ENCODE peak calls at places on chromosomes 4 and X, in four cellular contexts. U is WTC11, C is K562, G is A549. P is an unnamed sample.

GRCh38 chr4:4524364-4524763 is 17.5 kb downstream of the STX18 start:
- DNase-seq in U (peak), C (peak), G (no peak), P (no peak)

GRCh38 chr4:149164282-149164681 is 651.4 kb downstream of the IQCM start:
- DNase-seq in U (peak), C (no peak), G (no peak), P (no peak)

GRCh38 chr4:15451181-15451865 is 18.4 kb upstream of the CC2D2A start:
- DNase-seq in U (no peak), C (no peak), G (no peak), P (no peak)

GRCh38 chrX:119155416-119156035 is 27.9 kb upstream of the KIAA1210 start:
- DNase-seq in U (no peak), C (peak), G (peak), P (no peak)

GRCh38 chr4:17521595-17521994 is 6.6 kb downstream of the CLRN2 start:
- DNase-seq in U (no peak), C (peak), G (no peak), P (no peak)

GRCh38 chrX:34300871-34301270 is 168.8 kb upstream of the FAM47A start:
- DNase-seq in U (peak), C (peak), G (no peak), P (peak)

GRCh38 chr4:82780398-82781231 is 18.0 kb downstream of the SCD5 start:
- DNase-seq in U (peak), C (peak), G (no peak), P (peak)

GRCh38 chr4:7299051-7299907 is 106.9 kb downstream of the SORCS2 start:
- DNase-seq in U (no peak), C (no peak), G (no peak), P (no peak)

GRCh38 chrX:78455901-78456300 is 128.5 kb upstream of the CYSLTR1 start:
- DNase-seq in U (no peak), C (no peak), G (no peak), P (no peak)

GRCh38 chr4:85778809-85779124 is 303.8 kb downstream of the ARHGAP24 start:
- DNase-seq in U (no peak), C (no peak), G (no peak), P (no peak)

GRCh38 chr4:101232074-101232776 is 115.1 kb downstream of the PPP3CA start:
- DNase-seq in U (no peak), C (no peak), G (no peak), P (no peak)

GRCh38 chr4:70877539-70877938 is 24.6 kb upstream of the MOB1B start:
- DNase-seq in U (no peak), C (no peak), G (no peak), P (no peak)

GRCh38 chr4:78032446-78032845 is 24.7 kb upstream of the FRAS1 start:
- DNase-seq in U (no peak), C (no peak), G (no peak), P (no peak)

GRCh38 chr4:54090804-54091623 is 8.9 kb upstream of the GSX2 start:
- DNase-seq in U (no peak), C (no peak), G (peak), P (peak)

GRCh38 chrX:13835825-13836224 is 18.9 kb upstream of the GPM6B start:
- DNase-seq in U (no peak), C (no peak), G (no peak), P (no peak)

GRCh38 chrX:53186363-53186762 is 38.6 kb downstream of the KDM5C start:
- DNase-seq in U (no peak), C (no peak), G (no peak), P (no peak)

GRCh38 chrX:132023896-132024386 is 839 bp downstream of the STK26 start:
- DNase-seq in U (peak), C (peak), G (peak), P (no peak)

GRCh38 chrX:136780738-136781137 is at the start of gene ARHGEF6:
- DNase-seq in U (no peak), C (peak), G (no peak), P (no peak)

GRCh38 chr4:6937748-6938147 is 28.1 kb downstream of the TBC1D14 start:
- DNase-seq in U (no peak), C (no peak), G (no peak), P (no peak)

GRCh38 chr4:86442881-86443280 is 83.0 kb upstream of the MAPK10 start:
- DNase-seq in U (no peak), C (no peak), G (no peak), P (no peak)

GRCh38 chr4:144820115-144820514 is 174.2 kb downstream of the HHIP start:
- DNase-seq in U (no peak), C (no peak), G (no peak), P (no peak)

GRCh38 chr4:26044524-26044923 is 130.5 kb downstream of the SMIM20 start:
- DNase-seq in U (no peak), C (no peak), G (no peak), P (no peak)

GRCh38 chr4:1600811-1601532 is 83.1 kb downstream of the FAM53A start:
- DNase-seq in U (no peak), C (no peak), G (no peak), P (no peak)

GRCh38 chr4:1599491-1600210 is 84.5 kb downstream of the FAM53A start:
- DNase-seq in U (no peak), C (no peak), G (no peak), P (no peak)

GRCh38 chr4:1601533-1601835 is 82.6 kb downstream of the FAM53A start:
- DNase-seq in U (no peak), C (no peak), G (no peak), P (no peak)

GRCh38 chr4:1598641-1599481 is 85.3 kb downstream of the FAM53A start:
- DNase-seq in U (no peak), C (no peak), G (no peak), P (no peak)

GRCh38 chr4:1600211-1600780 is 83.8 kb downstream of the FAM53A start:
- DNase-seq in U (no peak), C (no peak), G (no peak), P (no peak)
- TF ChIP-seq HMGXB4 in U (no peak), C (no peak), G (no peak), P (no peak)

DNA sequence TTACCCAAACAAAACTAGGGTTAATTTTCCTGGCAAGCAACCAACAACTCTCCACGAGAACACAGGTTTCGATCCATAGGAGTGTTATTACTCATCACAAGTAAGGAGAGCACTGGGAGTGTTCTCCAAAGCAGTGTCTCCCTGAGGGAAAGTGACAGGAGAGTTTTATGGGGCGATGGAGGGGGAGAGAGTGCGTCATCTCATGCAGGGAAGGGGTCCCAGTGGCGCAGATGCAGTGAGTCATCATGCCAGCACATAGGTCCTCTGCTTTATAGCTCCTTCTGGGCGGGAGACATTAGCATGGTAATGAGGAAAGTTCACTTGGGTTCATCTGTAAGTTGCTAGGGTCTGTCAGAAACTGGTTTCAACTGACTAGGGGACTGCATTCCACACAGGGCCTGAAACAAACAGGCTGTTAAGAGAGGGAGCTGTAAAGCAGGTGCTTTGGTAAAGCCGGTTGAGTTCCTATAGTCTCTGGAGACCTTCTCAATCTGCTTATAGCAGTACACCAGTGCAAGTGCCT is 12.7 kb upstream of the BOD1L1 start:
- DNase-seq in U (peak), C (peak), G (no peak), P (no peak)
- TF ChIP-seq HMGXB4 in U (no peak), C (no peak), G (no peak), P (no peak)

DNA sequence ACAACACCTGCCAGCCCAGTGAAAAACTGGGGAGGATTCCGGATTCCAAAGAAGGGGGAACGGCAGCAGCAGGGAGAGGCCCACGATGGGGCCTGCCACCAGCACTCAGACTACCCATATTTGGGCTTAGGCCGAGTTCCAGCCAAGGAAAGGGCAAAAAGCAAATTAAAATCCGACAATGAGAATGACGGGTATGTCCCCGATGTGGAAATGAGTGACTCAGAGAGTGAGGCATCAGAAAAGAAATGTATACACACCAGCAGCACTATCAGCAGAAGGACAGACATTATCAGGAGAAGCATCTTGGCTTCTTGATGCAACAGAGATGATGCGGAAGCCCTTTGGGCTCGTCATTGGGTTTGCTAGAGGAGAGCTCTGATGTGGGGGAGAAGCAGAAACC is 62.4 kb downstream of the JADE1 start:
- DNase-seq in U (no peak), C (peak), G (peak), P (no peak)
- TF ChIP-seq HMGXB4 in U (no peak), C (no peak), G (no peak), P (no peak)

GRCh38 chr4:119017634-119018033 is 118.0 kb upstream of the MYOZ2 start:
- DNase-seq in U (no peak), C (no peak), G (no peak), P (no peak)

GRCh38 chr4:119014658-119015057 is 121.0 kb upstream of the MYOZ2 start:
- DNase-seq in U (no peak), C (no peak), G (no peak), P (no peak)

GRCh38 chr4:119011607-119011988 is 122.9 kb downstream of the SYNPO2 start:
- DNase-seq in U (no peak), C (no peak), G (no peak), P (no peak)

GRCh38 chr4:119020158-119020557 is 115.5 kb upstream of the MYOZ2 start:
- DNase-seq in U (no peak), C (no peak), G (no peak), P (no peak)

GRCh38 chr4:119016636-119017035 is 119.0 kb upstream of the MYOZ2 start:
- DNase-seq in U (no peak), C (no peak), G (no peak), P (no peak)
- TF ChIP-seq HMGXB4 in U (no peak), C (no peak), G (no peak), P (no peak)

GRCh38 chr4:111562811-111563210 is 582.4 kb upstream of the FAM241A start:
- DNase-seq in U (no peak), C (no peak), G (no peak), P (no peak)

GRCh38 chr4:111556141-111556781 is 589.0 kb upstream of the FAM241A start:
- DNase-seq in U (no peak), C (no peak), G (no peak), P (no peak)

DNA sequence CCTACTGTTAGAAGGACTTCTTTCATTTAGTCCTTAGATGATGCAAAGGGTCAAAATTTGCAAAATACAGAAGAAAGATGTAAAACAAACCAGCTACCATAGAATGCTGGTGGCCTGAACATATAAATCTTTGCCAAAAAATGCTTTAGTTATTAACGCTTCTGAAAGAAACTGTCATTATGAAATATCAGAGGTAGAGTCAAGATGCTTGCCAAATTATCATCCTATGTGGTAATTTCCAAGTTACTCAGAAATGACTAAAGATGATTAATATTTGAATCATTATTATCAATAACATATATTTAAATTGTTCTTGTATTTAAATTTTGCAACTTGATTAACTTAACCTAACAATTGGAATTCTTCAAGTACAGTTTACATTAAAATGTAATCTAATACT is 588.4 kb upstream of the FAM241A start:
- DNase-seq in U (no peak), C (no peak), G (no peak), P (no peak)
- TF ChIP-seq HMGXB4 in U (no peak), C (no peak), G (no peak), P (no peak)

DNA sequence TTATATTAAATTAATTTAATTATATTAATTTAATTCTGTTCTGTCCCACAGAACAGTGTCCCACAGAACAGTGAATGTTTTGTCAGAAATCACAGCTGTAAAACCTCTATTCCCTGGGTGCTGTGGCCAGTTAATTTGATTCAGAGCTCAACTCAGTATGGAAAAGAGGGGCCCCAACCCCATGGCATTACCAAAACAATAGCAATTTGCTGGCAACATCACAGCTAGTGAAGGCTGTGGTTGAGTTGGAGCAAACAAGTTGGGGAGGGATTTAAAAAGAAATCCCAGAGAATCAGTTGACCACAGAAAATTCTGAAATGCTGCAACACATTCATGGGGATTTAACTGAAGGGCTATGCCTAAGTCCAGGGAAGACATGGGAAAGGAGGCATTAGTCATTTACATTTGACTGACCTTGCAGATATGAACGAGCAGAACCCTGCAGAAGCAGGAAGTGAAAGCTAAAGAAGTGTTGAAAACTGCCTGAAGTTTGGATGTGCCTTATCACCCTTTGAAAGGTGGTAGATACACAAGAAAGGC is 30.1 kb downstream of the PDHA2 start:
- DNase-seq in U (peak), C (no peak), G (no peak), P (no peak)
- TF ChIP-seq HMGXB4 in U (no peak), C (no peak), G (no peak), P (no peak)

GRCh38 chrX:42797646-42798045 is 19.7 kb upstream of the PPP1R2C start:
- DNase-seq in U (no peak), C (no peak), G (no peak), P (no peak)
- TF ChIP-seq HMGXB4 in U (no peak), C (no peak), G (no peak), P (no peak)

GRCh38 chr4:99746443-99746842 is 70.2 kb upstream of the DAPP1 start:
- DNase-seq in U (no peak), C (no peak), G (no peak), P (no peak)
- TF ChIP-seq HMGXB4 in U (no peak), C (no peak), G (no peak), P (no peak)

GRCh38 chrX:8688776-8689175 is 43.2 kb downstream of the ANOS1 start:
- DNase-seq in U (peak), C (no peak), G (no peak), P (no peak)
- TF ChIP-seq HMGXB4 in U (no peak), C (no peak), G (no peak), P (no peak)

GRCh38 chrX:105211051-105211575 is 9.4 kb downstream of the TEX13A start:
- DNase-seq in U (no peak), C (no peak), G (no peak), P (no peak)
- TF ChIP-seq HMGXB4 in U (no peak), C (no peak), G (no peak), P (no peak)

P was measured in HepG2.